ENCODE peak calls at places on chromosomes 16 and 17, in five cellular contexts. H, S, M, A and O are unnamed samples.
A peak's percentile ranks its signal among the peaks of the same experiment; 100 is the strongest.

GRCh38 chr17:50903604-50904521 is 37.7 kb upstream of the TOB1 start:
- DNase-seq in H (no peak), S (peak; percentile 15), M (no peak), A (peak; percentile 77), O (peak; percentile 32)

GRCh38 chr16:29806096-29806579 is at the start of gene MAZ:
- DNase-seq in H (no peak), S (peak; percentile 96), M (peak; percentile 75), A (no peak), O (no peak)

GRCh38 chr16:86319871-86320270 is 190.5 kb upstream of the FOXF1 start:
- DNase-seq in H (no peak), S (peak; percentile 56), M (no peak), A (peak; percentile 57), O (no peak)

GRCh38 chr16:49620158-49620867 is 235.6 kb downstream of the ZNF423 start:
- DNase-seq in H (peak; percentile 81), S (peak; percentile 83), M (no peak), A (peak; percentile 61), O (peak; percentile 85)

GRCh38 chr17:75548839-75549238 is 23.3 kb downstream of the LLGL2 start:
- DNase-seq in H (no peak), S (no peak), M (no peak), A (no peak), O (no peak)

GRCh38 chr17:9003355-9004131 is 17.8 kb upstream of the NTN1 start:
- DNase-seq in H (no peak), S (no peak), M (no peak), A (no peak), O (no peak)

GRCh38 chr17:76716834-76717205 is 6.1 kb upstream of the MXRA7 start:
- DNase-seq in H (no peak), S (peak; percentile 98), M (no peak), A (peak; percentile 98), O (peak; percentile 92)

GRCh38 chr17:57187391-57187790 is 68.9 kb upstream of the MSI2 start:
- DNase-seq in H (no peak), S (no peak), M (no peak), A (no peak), O (no peak)

GRCh38 chr17:77569846-77570564 is 388.5 kb upstream of the TNRC6C start:
- DNase-seq in H (no peak), S (no peak), M (no peak), A (no peak), O (no peak)

GRCh38 chr17:34645636-34646035 is 66.3 kb downstream of the TMEM132E start:
- DNase-seq in H (peak; percentile 64), S (peak; percentile 13), M (no peak), A (no peak), O (no peak)

GRCh38 chr17:63701477-63702222 is 1.7 kb upstream of the LIMD2 start:
- DNase-seq in H (no peak), S (no peak), M (peak; percentile 69), A (no peak), O (no peak)

GRCh38 chr16:1407749-1408148 is 6.8 kb downstream of the UNKL start:
- DNase-seq in H (no peak), S (peak; percentile 38), M (no peak), A (peak; percentile 12), O (no peak)

GRCh38 chr17:40535924-40536717 is 29.2 kb downstream of the CCR7 start:
- DNase-seq in H (no peak), S (peak; percentile 47), M (no peak), A (no peak), O (no peak)

GRCh38 chr16:73068546-73069401 is 20.8 kb upstream of the ZFHX3 start:
- DNase-seq in H (peak; percentile 54), S (peak; percentile 94), M (no peak), A (peak; percentile 99), O (peak; percentile 92)

GRCh38 chr17:32586666-32587065 is 99.9 kb downstream of the CDK5R1 start:
- DNase-seq in H (no peak), S (peak; percentile 8), M (no peak), A (peak; percentile 58), O (peak; percentile 68)

GRCh38 chr16:50338371-50339231 is 30.2 kb downstream of the BRD7 start:
- DNase-seq in H (no peak), S (peak; percentile 20), M (no peak), A (peak; percentile 25), O (peak; percentile 8)

GRCh38 chr17:40329981-40330794 is 21.2 kb downstream of the RARA start:
- DNase-seq in H (no peak), S (no peak), M (no peak), A (no peak), O (no peak)

GRCh38 chr17:38434178-38434665 is 6.0 kb downstream of the ARHGAP23 start:
- DNase-seq in H (no peak), S (no peak), M (no peak), A (no peak), O (no peak)

GRCh38 chr17:73068322-73069153 is 23.9 kb downstream of the SLC39A11 start:
- DNase-seq in H (peak; percentile 28), S (peak; percentile 62), M (no peak), A (peak; percentile 91), O (peak; percentile 88)

GRCh38 chr17:48427598-48427997 is 2.4 kb downstream of the SKAP1 start:
- DNase-seq in H (no peak), S (no peak), M (peak; percentile 47), A (no peak), O (no peak)

GRCh38 chr16:80288616-80289015 is 252.2 kb upstream of the DYNLRB2 start:
- DNase-seq in H (no peak), S (no peak), M (no peak), A (no peak), O (no peak)

GRCh38 chr16:2663553-2664521 is 18.5 kb upstream of the KCTD5 start:
- DNase-seq in H (no peak), S (peak; percentile 57), M (no peak), A (peak; percentile 27), O (peak; percentile 13)

GRCh38 chr17:231966-232807 is 50.7 kb upstream of the DOC2B start:
- DNase-seq in H (no peak), S (no peak), M (no peak), A (no peak), O (no peak)

GRCh38 chr16:52496051-52496876 is 50.7 kb downstream of the TOX3 start:
- DNase-seq in H (no peak), S (no peak), M (no peak), A (no peak), O (no peak)

GRCh38 chr17:72725432-72726068 is 366.9 kb downstream of the SLC39A11 start:
- DNase-seq in H (peak; percentile 54), S (peak; percentile 69), M (peak; percentile 24), A (peak; percentile 56), O (peak; percentile 64)

GRCh38 chr16:56931253-56931768 is 631 bp upstream of the HERPUD1 start:
- DNase-seq in H (no peak), S (no peak), M (peak; percentile 7), A (no peak), O (no peak)

GRCh38 chr17:73371285-73371684 is 59.5 kb upstream of the CDC42EP4 start:
- DNase-seq in H (no peak), S (peak; percentile 84), M (no peak), A (peak; percentile 94), O (peak; percentile 83)

GRCh38 chr17:40553694-40554534 is 11.4 kb downstream of the CCR7 start:
- DNase-seq in H (peak; percentile 70), S (peak; percentile 89), M (no peak), A (no peak), O (peak; percentile 38)

GRCh38 chr17:39014044-39014794 is 47.0 kb upstream of the FBXO47 start:
- DNase-seq in H (no peak), S (peak; percentile 75), M (no peak), A (peak; percentile 76), O (peak; percentile 78)

GRCh38 chr17:78351449-78352006 is 8.3 kb downstream of the SOCS3 start:
- DNase-seq in H (no peak), S (peak; percentile 100), M (no peak), A (peak; percentile 97), O (peak; percentile 91)

GRCh38 chr17:40443988-40444899 is 994 bp downstream of the IGFBP4 start:
- DNase-seq in H (no peak), S (peak; percentile 48), M (no peak), A (peak; percentile 31), O (peak; percentile 38)

GRCh38 chr17:12665263-12666210 is at the start of gene MYOCD:
- DNase-seq in H (no peak), S (peak; percentile 16), M (no peak), A (peak; percentile 37), O (peak; percentile 69)

GRCh38 chr16:72722552-72722951 is 325.4 kb downstream of the ZFHX3 start:
- DNase-seq in H (no peak), S (no peak), M (no peak), A (no peak), O (no peak)

GRCh38 chr16:83603981-83604570 is 203.7 kb upstream of the HSBP1 start:
- DNase-seq in H (no peak), S (no peak), M (no peak), A (no peak), O (no peak)